ENCODE peak calls at places on chromosomes 3 and 15, in five cellular contexts. B, R, Q, A and E are unnamed samples.

GRCh38 chr3:32420138-32420981 is 28.7 kb downstream of the CMTM7 start:
- DNase-seq in B (peak), R (no peak), Q (peak), A (peak), E (no peak)

GRCh38 chr15:28987337-28987736 is 101.6 kb downstream of the APBA2 start:
- DNase-seq in B (no peak), R (no peak), Q (no peak), A (no peak), E (no peak)

GRCh38 chr3:160413613-160414248 is 14.3 kb downstream of the SMC4 start:
- DNase-seq in B (peak), R (peak), Q (peak), A (peak), E (peak)

GRCh38 chr15:56464893-56465520 is at the start of gene MNS1:
- DNase-seq in B (peak), R (peak), Q (peak), A (peak), E (peak)

GRCh38 chr3:123295171-123295900 is 93.6 kb downstream of the SEC22A start:
- DNase-seq in B (no peak), R (no peak), Q (no peak), A (no peak), E (no peak)

GRCh38 chr3:126464997-126465396 is 10.7 kb downstream of the ZXDC start:
- DNase-seq in B (no peak), R (no peak), Q (no peak), A (no peak), E (no peak)

GRCh38 chr15:62495670-62496328 is 330.7 kb upstream of the C2CD4B start:
- DNase-seq in B (peak), R (no peak), Q (no peak), A (peak), E (no peak)

GRCh38 chr15:86837631-86838030 is 758.0 kb downstream of the AGBL1 start:
- DNase-seq in B (no peak), R (no peak), Q (no peak), A (no peak), E (no peak)

GRCh38 chr3:78035020-78035660 is 995.2 kb downstream of the ROBO2 start:
- DNase-seq in B (no peak), R (no peak), Q (no peak), A (no peak), E (no peak)

GRCh38 chr15:58932791-58933310 is 628 bp downstream of the SLTM start:
- DNase-seq in B (peak), R (no peak), Q (no peak), A (peak), E (no peak)

GRCh38 chr15:56758770-56759449 is 25.6 kb upstream of the ZNF280D start:
- DNase-seq in B (peak), R (no peak), Q (no peak), A (no peak), E (no peak)

GRCh38 chr3:65288781-65289180 is 601.0 kb upstream of the ADAMTS9 start:
- DNase-seq in B (no peak), R (no peak), Q (no peak), A (no peak), E (no peak)

GRCh38 chr3:181555681-181556080 is 156.0 kb upstream of the SOX2 start:
- DNase-seq in B (no peak), R (no peak), Q (no peak), A (no peak), E (no peak)

GRCh38 chr15:93307513-93307912 is 218.5 kb upstream of the RGMA start:
- DNase-seq in B (no peak), R (no peak), Q (no peak), A (no peak), E (no peak)

GRCh38 chr15:31083394-31083790 is 18.1 kb downstream of the TRPM1 start:
- DNase-seq in B (peak), R (no peak), Q (no peak), A (peak), E (no peak)

GRCh38 chr3:44444437-44444836 is 33.0 kb downstream of the ZNF445 start:
- DNase-seq in B (no peak), R (no peak), Q (no peak), A (no peak), E (no peak)

GRCh38 chr3:52697622-52697946 is 8.0 kb downstream of the GLT8D1 start:
- DNase-seq in B (no peak), R (no peak), Q (no peak), A (no peak), E (no peak)

GRCh38 chr3:129625071-129625874 is 18.8 kb upstream of the PLXND1 start:
- DNase-seq in B (peak), R (no peak), Q (no peak), A (no peak), E (no peak)

GRCh38 chr15:39843561-39843960 is 60.9 kb upstream of the FSIP1 start:
- DNase-seq in B (no peak), R (no peak), Q (no peak), A (no peak), E (no peak)

GRCh38 chr15:77654975-77655374 is 22.3 kb upstream of the LINGO1 start:
- DNase-seq in B (peak), R (no peak), Q (no peak), A (no peak), E (no peak)

GRCh38 chr3:33911525-33912322 is 113.3 kb downstream of the PDCD6IP start:
- DNase-seq in B (peak), R (no peak), Q (no peak), A (no peak), E (no peak)

GRCh38 chr3:72492240-72492639 is 356.0 kb downstream of the SHQ1 start:
- DNase-seq in B (peak), R (no peak), Q (no peak), A (peak), E (no peak)

GRCh38 chr3:20136231-20136630 is 49.8 kb downstream of the SGO1 start:
- DNase-seq in B (no peak), R (no peak), Q (no peak), A (no peak), E (no peak)

GRCh38 chr15:98419173-98419814 is 229.0 kb upstream of the IGF1R start:
- DNase-seq in B (no peak), R (no peak), Q (no peak), A (no peak), E (no peak)

GRCh38 chr15:83733691-83734090 is 79.8 kb downstream of the ADAMTSL3 start:
- DNase-seq in B (no peak), R (no peak), Q (no peak), A (no peak), E (no peak)

GRCh38 chr3:127440384-127440783 is 150.1 kb downstream of the TPRA1 start:
- DNase-seq in B (no peak), R (no peak), Q (no peak), A (no peak), E (no peak)

GRCh38 chr15:80436511-80437307 is 32.5 kb downstream of the ARNT2 start:
- DNase-seq in B (peak), R (no peak), Q (no peak), A (no peak), E (no peak)